ENCODE peak calls at places on chromosomes 2 and 18, in nine cellular contexts. I is GM23338, P is ovary, J is AG04450, L is left ventricle myocardium inferior, B is lower lobe of right lung, W is GM12878, X is substantia nigra, G is tibial artery. M is an unnamed sample.

GRCh38 chr2:102027036-102027702 is 35.4 kb downstream of the IL1R2 start:
- DNase-seq in I (no peak), P (no peak), J (no peak), L (no peak), B (no peak), W (no peak), X (no peak), G (no peak), M (no peak)

GRCh38 chr18:44895176-44895798 is 214.6 kb downstream of the SETBP1 start:
- DNase-seq in I (no peak), P (peak), J (peak), L (peak), B (no peak), W (peak), X (no peak), G (no peak), M (no peak)

GRCh38 chr2:135299656-135300244 is 231.3 kb downstream of the ZRANB3 start:
- DNase-seq in I (no peak), P (no peak), J (no peak), L (no peak), B (no peak), W (peak), X (no peak), G (no peak), M (no peak)

GRCh38 chr2:86072271-86072858 is 33.3 kb downstream of the POLR1A start:
- DNase-seq in I (no peak), P (peak), J (no peak), L (peak), B (peak), W (no peak), X (peak), G (peak), M (peak)

GRCh38 chr18:79026491-79026890 is 42.7 kb upstream of the ATP9B start:
- DNase-seq in I (peak), P (no peak), J (no peak), L (no peak), B (no peak), W (no peak), X (no peak), G (no peak), M (no peak)

GRCh38 chr2:62443886-62444285 is 62.1 kb downstream of the TMEM17 start:
- DNase-seq in I (peak), P (no peak), J (no peak), L (no peak), B (no peak), W (no peak), X (no peak), G (no peak), M (no peak)

GRCh38 chr2:46296840-46297545 is at the start of gene EPAS1:
- DNase-seq in I (peak), P (peak), J (peak), L (peak), B (peak), W (peak), X (peak), G (peak), M (peak)

GRCh38 chr2:239945751-239946569 is 79.2 kb downstream of the NDUFA10 start:
- DNase-seq in I (no peak), P (no peak), J (no peak), L (peak), B (peak), W (no peak), X (no peak), G (peak), M (no peak)

GRCh38 chr2:160576054-160576499 is 82.5 kb upstream of the RBMS1 start:
- DNase-seq in I (no peak), P (no peak), J (no peak), L (no peak), B (no peak), W (no peak), X (no peak), G (no peak), M (no peak)

GRCh38 chr18:44582432-44582831 is 98.3 kb upstream of the SETBP1 start:
- DNase-seq in I (no peak), P (no peak), J (no peak), L (no peak), B (no peak), W (no peak), X (no peak), G (no peak), M (no peak)

GRCh38 chr2:166135849-166136258 is 8.0 kb upstream of the SCN1A start:
- DNase-seq in I (no peak), P (no peak), J (no peak), L (no peak), B (no peak), W (no peak), X (no peak), G (no peak), M (no peak)

GRCh38 chr2:170525566-170525900 is 189.6 kb upstream of the SP5 start:
- DNase-seq in I (no peak), P (peak), J (peak), L (peak), B (peak), W (no peak), X (no peak), G (peak), M (no peak)

GRCh38 chr18:79949571-79950439 is 1.6 kb downstream of the SLC66A2 start:
- DNase-seq in I (no peak), P (no peak), J (no peak), L (peak), B (peak), W (no peak), X (no peak), G (peak), M (no peak)

GRCh38 chr2:236852977-236853374 is 232.7 kb upstream of the COPS8 start:
- DNase-seq in I (no peak), P (no peak), J (no peak), L (no peak), B (no peak), W (no peak), X (no peak), G (no peak), M (no peak)

GRCh38 chr2:78718483-78718882 is 307.0 kb upstream of the REG3G start:
- DNase-seq in I (peak), P (no peak), J (no peak), L (no peak), B (no peak), W (no peak), X (no peak), G (no peak), M (no peak)

GRCh38 chr2:237315170-237315880 is 98.6 kb downstream of the COL6A3 start:
- DNase-seq in I (peak), P (peak), J (peak), L (peak), B (peak), W (no peak), X (peak), G (peak), M (peak)

GRCh38 chr2:144519934-144520717 is at the start of gene ZEB2:
- DNase-seq in I (peak), P (peak), J (no peak), L (peak), B (peak), W (no peak), X (no peak), G (peak), M (no peak)

GRCh38 chr2:99980200-99980599 is 162.2 kb downstream of the AFF3 start:
- DNase-seq in I (no peak), P (no peak), J (no peak), L (no peak), B (no peak), W (no peak), X (no peak), G (no peak), M (no peak)

GRCh38 chr2:85648619-85649018 is 19.4 kb downstream of the SFTPB start:
- DNase-seq in I (peak), P (no peak), J (peak), L (no peak), B (no peak), W (no peak), X (no peak), G (no peak), M (no peak)

GRCh38 chr2:156405586-156405985 is 30.6 kb upstream of the GPD2 start:
- DNase-seq in I (peak), P (peak), J (no peak), L (no peak), B (peak), W (no peak), X (no peak), G (no peak), M (no peak)

GRCh38 chr2:86078801-86079545 is 26.7 kb downstream of the POLR1A start:
- DNase-seq in I (no peak), P (peak), J (no peak), L (no peak), B (no peak), W (no peak), X (peak), G (no peak), M (peak)

GRCh38 chr18:77056399-77057015 is 76.1 kb downstream of the MBP start:
- DNase-seq in I (no peak), P (no peak), J (no peak), L (no peak), B (peak), W (no peak), X (no peak), G (peak), M (no peak)

GRCh38 chr18:9433616-9434239 is 41.6 kb upstream of the RALBP1 start:
- DNase-seq in I (peak), P (no peak), J (no peak), L (no peak), B (no peak), W (no peak), X (no peak), G (no peak), M (no peak)

GRCh38 chr2:205259131-205259530 is 423.2 kb upstream of the NRP2 start:
- DNase-seq in I (no peak), P (no peak), J (no peak), L (no peak), B (no peak), W (no peak), X (no peak), G (no peak), M (no peak)

GRCh38 chr18:21341141-21341540 is 99.1 kb downstream of the GREB1L start:
- DNase-seq in I (no peak), P (no peak), J (no peak), L (no peak), B (no peak), W (no peak), X (no peak), G (no peak), M (no peak)

GRCh38 chr18:79542876-79543750 is 136.5 kb upstream of the CTDP1 start:
- DNase-seq in I (no peak), P (no peak), J (no peak), L (peak), B (no peak), W (no peak), X (peak), G (no peak), M (no peak)

GRCh38 chr2:70118798-70119454 is 31.6 kb downstream of the PCBP1 start:
- DNase-seq in I (peak), P (no peak), J (no peak), L (no peak), B (no peak), W (no peak), X (no peak), G (no peak), M (peak)
- H3K27ac ChIP-seq in I (peak), P (no peak), J (no peak), L (peak), B (peak), W (peak), X (peak), G (no peak), M (peak)

GRCh38 chr2:109210431-109211200 is 81.6 kb downstream of the SH3RF3 start:
- DNase-seq in I (no peak), P (no peak), J (no peak), L (no peak), B (no peak), W (no peak), X (no peak), G (no peak), M (peak)

GRCh38 chr2:109208071-109208950 is 79.3 kb downstream of the SH3RF3 start:
- DNase-seq in I (peak), P (no peak), J (peak), L (no peak), B (no peak), W (no peak), X (no peak), G (no peak), M (no peak)

GRCh38 chr2:109208951-109209335 is 79.9 kb downstream of the SH3RF3 start:
- DNase-seq in I (no peak), P (no peak), J (no peak), L (no peak), B (no peak), W (no peak), X (no peak), G (no peak), M (no peak)

GRCh38 chr2:109209941-109210340 is 80.9 kb downstream of the SH3RF3 start:
- DNase-seq in I (no peak), P (no peak), J (no peak), L (no peak), B (no peak), W (no peak), X (no peak), G (no peak), M (no peak)

DNA sequence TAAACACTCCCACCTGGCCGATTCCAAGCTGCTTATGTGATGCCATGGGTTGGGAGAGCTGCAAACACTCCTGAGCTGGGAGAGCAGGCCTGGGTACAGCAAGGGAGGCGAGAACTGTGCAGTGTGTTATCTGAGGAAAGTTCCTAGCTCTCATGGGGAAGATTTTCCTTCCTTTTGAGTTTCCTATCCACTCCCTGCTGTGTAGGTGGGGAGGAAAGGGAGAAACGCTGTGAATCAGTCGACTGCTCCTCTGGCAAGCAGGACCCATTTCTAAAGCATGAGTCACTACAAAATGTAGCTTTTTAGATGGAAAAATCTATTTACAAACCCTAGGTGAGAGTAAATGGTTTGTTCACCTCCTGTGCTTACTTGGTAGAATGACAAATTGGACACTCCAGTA is 80.4 kb downstream of the SH3RF3 start:
- DNase-seq in I (no peak), P (no peak), J (peak), L (no peak), B (no peak), W (no peak), X (no peak), G (no peak), M (no peak)
- H3K27ac ChIP-seq in I (no peak), P (no peak), J (peak), L (peak), B (no peak), W (no peak), X (no peak), G (peak), M (no peak)

GRCh38 chr2:127208313-127208712 is 11.8 kb downstream of the CYP27C1 start:
- DNase-seq in I (peak), P (no peak), J (no peak), L (no peak), B (no peak), W (no peak), X (no peak), G (no peak), M (no peak)
- H3K27ac ChIP-seq in I (no peak), P (no peak), J (no peak), L (no peak), B (no peak), W (no peak), X (no peak), G (no peak), M (no peak)

GRCh38 chr2:230050151-230050550 is 18.6 kb downstream of the SLC16A14 start:
- DNase-seq in I (no peak), P (no peak), J (no peak), L (no peak), B (no peak), W (no peak), X (no peak), G (no peak), M (no peak)
- H3K27ac ChIP-seq in I (no peak), P (no peak), J (no peak), L (peak), B (no peak), W (no peak), X (no peak), G (no peak), M (no peak)

GRCh38 chr18:35477974-35478373 is 19.8 kb downstream of the INO80C start:
- DNase-seq in I (no peak), P (no peak), J (no peak), L (no peak), B (no peak), W (no peak), X (no peak), G (no peak), M (no peak)

GRCh38 chr18:35477497-35477896 is 20.3 kb downstream of the INO80C start:
- DNase-seq in I (no peak), P (no peak), J (no peak), L (no peak), B (no peak), W (no peak), X (no peak), G (no peak), M (no peak)

GRCh38 chr18:35479911-35480586 is 17.7 kb downstream of the INO80C start:
- DNase-seq in I (no peak), P (no peak), J (no peak), L (no peak), B (no peak), W (no peak), X (no peak), G (no peak), M (no peak)

GRCh38 chr18:35481960-35482366 is 15.8 kb downstream of the INO80C start:
- DNase-seq in I (no peak), P (no peak), J (no peak), L (no peak), B (no peak), W (no peak), X (no peak), G (no peak), M (no peak)

DNA sequence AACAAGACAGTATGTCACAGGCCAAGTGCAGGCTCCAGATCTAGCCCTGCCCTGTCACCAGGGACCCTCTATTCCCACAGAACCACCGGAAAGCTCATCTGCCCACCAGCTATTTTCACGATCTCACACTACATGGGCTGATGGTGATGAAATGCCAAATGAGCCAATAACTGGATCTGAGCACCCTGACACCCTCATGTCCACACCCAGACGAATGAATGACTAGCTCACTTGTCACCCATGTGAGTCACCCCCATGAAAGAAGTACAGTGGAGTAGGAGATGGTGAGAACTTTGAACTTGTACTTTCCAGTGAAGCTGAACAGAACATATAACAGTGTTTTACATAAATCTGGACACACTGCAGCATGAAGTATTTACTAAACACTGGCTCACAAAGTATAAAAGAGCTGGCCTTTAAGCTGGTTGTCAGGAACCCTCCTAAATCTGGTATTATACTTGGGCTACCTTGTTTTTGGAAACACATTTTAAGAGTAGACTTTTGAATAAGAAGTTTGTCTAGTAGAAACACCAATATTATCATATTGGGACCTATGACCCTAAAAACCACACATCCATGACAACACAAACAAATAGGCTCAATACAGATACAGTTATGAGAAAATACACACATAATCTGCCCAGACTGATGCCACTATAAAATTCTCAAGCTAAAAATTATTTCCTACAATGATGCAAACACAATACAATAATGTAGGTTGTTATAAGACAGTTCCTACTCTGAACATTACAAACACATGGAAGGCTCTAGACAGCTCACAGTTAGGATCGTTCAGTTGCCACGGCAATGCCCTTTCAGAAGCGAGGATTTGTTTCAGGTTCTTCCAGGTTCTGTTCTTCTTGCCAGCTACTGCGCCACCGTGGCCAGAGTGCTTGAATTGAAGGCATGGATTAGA is 19.0 kb downstream of the INO80C start:
- DNase-seq in I (no peak), P (no peak), J (no peak), L (no peak), B (no peak), W (no peak), X (no peak), G (no peak), M (peak)
- H3K27ac ChIP-seq in I (no peak), P (no peak), J (no peak), L (no peak), B (no peak), W (no peak), X (no peak), G (no peak), M (peak)

GRCh38 chr18:3873698-3874495 is 423.9 kb downstream of the TGIF1 start:
- DNase-seq in I (peak), P (no peak), J (no peak), L (no peak), B (no peak), W (no peak), X (no peak), G (no peak), M (no peak)
- H3K27ac ChIP-seq in I (no peak), P (no peak), J (no peak), L (no peak), B (no peak), W (no peak), X (no peak), G (peak), M (no peak)

DNA sequence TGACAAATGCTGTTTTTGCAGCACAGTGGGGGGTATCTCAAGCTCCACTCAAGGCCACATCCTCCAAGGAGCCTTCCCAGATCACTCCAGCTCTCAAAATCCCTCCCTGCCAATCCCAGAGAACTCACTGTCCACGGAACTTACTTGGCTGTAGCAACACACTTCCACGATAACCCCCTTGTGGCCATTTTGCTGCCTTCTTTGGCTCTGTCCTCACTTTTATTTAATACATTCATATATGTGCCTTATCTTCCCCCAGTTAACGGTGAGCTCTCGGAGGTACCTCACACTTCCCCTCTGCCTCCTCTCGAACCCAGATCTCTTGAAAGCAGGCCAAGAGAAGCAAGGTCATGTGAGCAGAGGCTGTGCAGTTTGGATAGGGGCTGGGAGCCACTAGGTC is 122.3 kb downstream of the TNS1 start:
- DNase-seq in I (no peak), P (no peak), J (no peak), L (no peak), B (no peak), W (no peak), X (no peak), G (no peak), M (no peak)
- H3K27ac ChIP-seq in I (no peak), P (peak), J (no peak), L (peak), B (no peak), W (no peak), X (no peak), G (peak), M (peak)

GRCh38 chr2:37897511-37897910 is 27.6 kb upstream of the RMDN2 start:
- DNase-seq in I (no peak), P (no peak), J (no peak), L (no peak), B (no peak), W (no peak), X (no peak), G (no peak), M (no peak)
- H3K27ac ChIP-seq in I (no peak), P (no peak), J (no peak), L (no peak), B (no peak), W (no peak), X (no peak), G (no peak), M (no peak)

DNA sequence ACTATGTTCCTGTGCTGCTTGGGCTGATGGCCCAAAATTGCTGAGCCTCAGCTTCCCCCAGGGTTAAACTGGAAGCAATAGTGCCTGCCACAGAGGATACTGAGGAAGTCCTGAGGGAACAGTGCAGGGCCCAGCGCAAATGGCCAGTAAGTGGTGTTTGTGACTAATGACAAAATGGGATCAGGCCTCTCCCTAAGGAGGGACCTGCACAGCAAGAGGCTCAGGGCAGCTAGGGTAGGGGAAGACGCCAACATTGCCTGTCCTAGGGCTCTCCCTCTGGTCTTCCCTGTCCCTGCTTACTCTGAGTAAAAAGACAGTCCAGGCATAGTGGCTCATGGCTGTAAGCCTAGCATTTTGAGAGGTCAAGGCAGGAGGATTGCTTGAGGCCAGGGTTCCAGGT is 37.8 kb downstream of the INO80C start:
- DNase-seq in I (no peak), P (no peak), J (no peak), L (no peak), B (no peak), W (no peak), X (no peak), G (no peak), M (no peak)
- H3K27ac ChIP-seq in I (no peak), P (no peak), J (no peak), L (peak), B (no peak), W (no peak), X (no peak), G (no peak), M (no peak)

GRCh38 chr2:177430425-177430824 is 37.9 kb downstream of the AGPS start:
- DNase-seq in I (no peak), P (no peak), J (no peak), L (no peak), B (no peak), W (no peak), X (no peak), G (no peak), M (no peak)
- H3K27ac ChIP-seq in I (no peak), P (no peak), J (peak), L (no peak), B (no peak), W (no peak), X (no peak), G (no peak), M (no peak)

M was measured in caudate nucleus.